ENCODE peak calls at places on chromosomes 7 and 10, in four cellular contexts. One of them, this sample, is unnamed.

GRCh38 chr7:14483663-14484062 is 418.9 kb downstream of the DGKB start:
- DNase-seq in small intestine: no peak
- DNase-seq in colonic mucosa: no peak
- DNase-seq in amniotic stem cell: no peak
- DNase-seq in this sample: no peak

GRCh38 chr10:62162261-62162660 is 106.4 kb downstream of the RTKN2 start:
- DNase-seq in small intestine: no peak
- DNase-seq in colonic mucosa: no peak
- DNase-seq in amniotic stem cell: no peak
- DNase-seq in this sample: no peak

GRCh38 chr7:146414373-146414772 is 297.8 kb downstream of the CNTNAP2 start:
- DNase-seq in small intestine: no peak
- DNase-seq in colonic mucosa: no peak
- DNase-seq in amniotic stem cell: no peak
- DNase-seq in this sample: no peak

GRCh38 chr10:116817780-116818343 is 31.4 kb upstream of the ENO4 start:
- DNase-seq in small intestine: no peak
- DNase-seq in colonic mucosa: no peak
- DNase-seq in amniotic stem cell: no peak
- DNase-seq in this sample: no peak

GRCh38 chr10:79176949-79177602 is 108.3 kb downstream of the ZMIZ1 start:
- DNase-seq in small intestine: no peak
- DNase-seq in colonic mucosa: no peak
- DNase-seq in amniotic stem cell: no peak
- DNase-seq in this sample: peak

GRCh38 chr10:63376560-63377304 is 89.0 kb downstream of the JMJD1C start:
- DNase-seq in small intestine: no peak
- DNase-seq in colonic mucosa: no peak
- DNase-seq in amniotic stem cell: peak
- DNase-seq in this sample: peak

GRCh38 chr7:54245046-54245445 is 297.1 kb upstream of the VSTM2A start:
- DNase-seq in small intestine: no peak
- DNase-seq in colonic mucosa: no peak
- DNase-seq in amniotic stem cell: no peak
- DNase-seq in this sample: no peak

GRCh38 chr7:51376420-51377092 is 59.9 kb upstream of the COBL start:
- DNase-seq in small intestine: peak
- DNase-seq in colonic mucosa: no peak
- DNase-seq in amniotic stem cell: no peak
- DNase-seq in this sample: no peak

GRCh38 chr10:21191512-21191911 is 294.4 kb upstream of the NEBL start:
- DNase-seq in small intestine: no peak
- DNase-seq in colonic mucosa: no peak
- DNase-seq in amniotic stem cell: no peak
- DNase-seq in this sample: peak

GRCh38 chr10:31390804-31391203 is 71.8 kb downstream of the ZEB1 start:
- DNase-seq in small intestine: no peak
- DNase-seq in colonic mucosa: no peak
- DNase-seq in amniotic stem cell: no peak
- DNase-seq in this sample: no peak

GRCh38 chr7:98394377-98394836 is 6.5 kb downstream of the BAIAP2L1 start:
- DNase-seq in small intestine: no peak
- DNase-seq in colonic mucosa: no peak
- DNase-seq in amniotic stem cell: peak
- DNase-seq in this sample: peak

GRCh38 chr10:128173383-128173782 is 47.2 kb upstream of the MKI67 start:
- DNase-seq in small intestine: peak
- DNase-seq in colonic mucosa: no peak
- DNase-seq in amniotic stem cell: no peak
- DNase-seq in this sample: no peak

GRCh38 chr7:44982535-44982923 is 3.7 kb upstream of the MYO1G start:
- DNase-seq in small intestine: no peak
- DNase-seq in colonic mucosa: no peak
- DNase-seq in amniotic stem cell: no peak
- DNase-seq in this sample: no peak

GRCh38 chr10:120600871-120601644 is 144.0 kb downstream of the PLPP4 start:
- DNase-seq in small intestine: no peak
- DNase-seq in colonic mucosa: no peak
- DNase-seq in amniotic stem cell: no peak
- DNase-seq in this sample: no peak

GRCh38 chr10:108465871-108466641 is 1301.5 kb upstream of the SORCS1 start:
- DNase-seq in small intestine: no peak
- DNase-seq in colonic mucosa: peak
- DNase-seq in amniotic stem cell: no peak
- DNase-seq in this sample: peak

GRCh38 chr10:44465430-44466115 is 80.7 kb upstream of the CXCL12 start:
- DNase-seq in small intestine: no peak
- DNase-seq in colonic mucosa: no peak
- DNase-seq in amniotic stem cell: no peak
- DNase-seq in this sample: no peak

GRCh38 chr7:143331179-143331825 is 15.4 kb downstream of the CLCN1 start:
- DNase-seq in small intestine: no peak
- DNase-seq in colonic mucosa: no peak
- DNase-seq in amniotic stem cell: peak
- DNase-seq in this sample: no peak

GRCh38 chr10:81806842-81807241 is 68.2 kb upstream of the NRG3 start:
- DNase-seq in small intestine: no peak
- DNase-seq in colonic mucosa: no peak
- DNase-seq in amniotic stem cell: no peak
- DNase-seq in this sample: no peak

GRCh38 chr10:24952146-24952700 is at the start of gene PRTFDC1:
- DNase-seq in small intestine: peak
- DNase-seq in colonic mucosa: peak
- DNase-seq in amniotic stem cell: no peak
- DNase-seq in this sample: peak

GRCh38 chr10:27558612-27559020 is 54.5 kb downstream of the RAB18 start:
- DNase-seq in small intestine: peak
- DNase-seq in colonic mucosa: peak
- DNase-seq in amniotic stem cell: peak
- DNase-seq in this sample: peak

GRCh38 chr7:142808802-142809583 is 38.2 kb downstream of the PRSS2 start:
- DNase-seq in small intestine: peak
- DNase-seq in colonic mucosa: peak
- DNase-seq in amniotic stem cell: no peak
- DNase-seq in this sample: no peak